ENCODE peak calls at places on chromosomes 3 and 15, in four cellular contexts. A is esophagus squamous epithelium, Y is uterus, E is SK-N-SH. X is an unnamed sample.

GRCh38 chr3:57006949-57007419 is 53.5 kb upstream of the SPATA12 start:
- DNase-seq in E (no peak), Y (peak; percentile 36), A (no peak), X (no peak)

GRCh38 chr3:158791259-158791920 is 10.5 kb upstream of the MFSD1 start:
- DNase-seq in E (peak; percentile 45), Y (no peak), A (no peak), X (no peak)

GRCh38 chr3:65732060-65732933 is 306.4 kb downstream of the MAGI1 start:
- DNase-seq in A (no peak), E (peak; percentile 71), Y (no peak), X (no peak)

GRCh38 chr3:33145221-33145900 is 31.5 kb downstream of the CRTAP start:
- DNase-seq in A (no peak), E (no peak), Y (no peak), X (no peak)

GRCh38 chr3:162034368-162034767 is 537.8 kb downstream of the OTOL1 start:
- DNase-seq in Y (no peak), E (no peak), A (no peak), X (no peak)

GRCh38 chr15:27873825-27874224 is 225.3 kb downstream of the OCA2 start:
- DNase-seq in E (no peak), Y (no peak), A (no peak), X (no peak)

GRCh38 chr3:4493931-4494806 is 1.0 kb downstream of the ITPR1 start:
- DNase-seq in A (no peak), E (peak; percentile 42), Y (peak; percentile 34), X (no peak)

GRCh38 chr3:13292371-13292770 is 127.8 kb downstream of the NUP210 start:
- DNase-seq in A (no peak), Y (no peak), E (no peak), X (no peak)

GRCh38 chr15:99703603-99704443 is 29.4 kb downstream of the LYSMD4 start:
- DNase-seq in E (no peak), A (no peak), Y (no peak), X (no peak)

GRCh38 chr15:77083381-77084160 is 12.7 kb upstream of the TSPAN3 start:
- DNase-seq in Y (peak; percentile 65), A (peak; percentile 45), E (peak; percentile 79), X (peak; percentile 83)

GRCh38 chr3:1540686-1541085 is 447.9 kb downstream of the CNTN6 start:
- DNase-seq in E (no peak), A (no peak), Y (no peak), X (no peak)

GRCh38 chr3:33044676-33045075 is 52.3 kb downstream of the GLB1 start:
- DNase-seq in E (no peak), A (no peak), Y (no peak), X (no peak)

GRCh38 chr15:35306361-35306981 is 221.4 kb upstream of the NANOGP8 start:
- DNase-seq in A (no peak), Y (no peak), E (no peak), X (no peak)

GRCh38 chr15:89115547-89115946 is 27.3 kb downstream of the ABHD2 start:
- DNase-seq in E (no peak), Y (no peak), A (no peak), X (no peak)

DNA sequence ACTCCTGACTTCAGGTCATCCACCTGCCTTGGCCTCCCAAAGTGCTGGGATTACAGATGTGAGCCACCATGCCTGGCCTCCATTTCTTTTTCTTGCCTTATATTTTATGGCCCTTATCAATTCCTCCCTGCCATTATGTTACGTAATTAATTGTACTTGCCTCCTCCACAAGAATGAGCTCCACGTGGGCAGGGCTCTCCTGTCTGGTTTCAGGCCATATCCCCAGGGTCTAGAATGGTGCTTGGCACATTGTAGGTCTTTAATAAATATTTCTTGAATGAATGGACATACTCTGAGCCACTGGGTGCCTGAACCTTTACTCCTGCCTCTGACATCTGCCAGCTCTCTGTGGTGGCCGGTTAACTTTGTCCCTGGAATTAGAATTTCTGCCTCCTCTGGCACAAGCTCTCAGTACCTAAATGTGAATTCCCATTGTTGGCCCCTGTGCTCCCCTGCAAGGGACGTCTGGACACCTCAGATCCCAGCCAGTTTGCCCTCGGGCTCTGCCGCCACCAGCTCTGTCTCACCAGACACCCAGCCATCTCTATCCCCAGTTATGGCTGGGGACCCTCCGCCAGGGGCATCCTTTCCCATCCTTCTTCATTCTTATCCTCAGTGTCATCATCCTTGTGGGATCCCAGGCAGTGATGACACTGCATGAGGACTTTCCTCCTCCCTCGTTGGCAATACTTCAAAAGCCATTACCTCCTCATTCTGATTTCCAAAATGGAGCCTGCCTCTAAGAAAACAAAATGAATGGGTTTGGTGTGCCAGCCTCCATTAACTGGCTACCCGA is 165.6 kb upstream of the SMAD3 start:
- DNase-seq in E (no peak), Y (no peak), A (no peak), X (no peak)
- H3K27ac ChIP-seq in E (no peak overlapping the region), Y (no peak overlapping the region), A (no peak overlapping the region), X (no peak overlapping the region)

DNA sequence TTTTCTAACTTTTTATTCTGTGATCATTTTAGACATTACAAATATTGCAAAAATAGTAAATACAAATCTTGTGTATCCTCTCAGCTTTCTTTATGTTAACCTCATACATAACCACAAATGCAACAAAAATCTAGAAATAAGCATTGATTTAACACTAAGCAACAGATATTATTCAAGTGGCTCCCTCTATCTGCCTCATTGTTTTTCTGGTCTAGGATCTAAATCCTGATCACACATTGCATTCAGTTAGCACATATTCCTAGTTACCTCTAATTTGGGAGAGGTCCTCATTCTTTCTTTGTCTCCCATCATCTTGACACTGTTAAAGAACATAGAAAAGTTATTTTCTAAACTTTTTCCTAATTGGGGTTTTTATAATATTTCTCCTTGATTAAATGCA is 1126.0 kb downstream of the ROBO2 start:
- DNase-seq in E (peak; percentile 8), A (no peak), Y (no peak), X (no peak)
- TF ChIP-seq CTCF in E (peak; percentile 31), A (no peak), Y (no peak), X (peak; percentile 10)

DNA sequence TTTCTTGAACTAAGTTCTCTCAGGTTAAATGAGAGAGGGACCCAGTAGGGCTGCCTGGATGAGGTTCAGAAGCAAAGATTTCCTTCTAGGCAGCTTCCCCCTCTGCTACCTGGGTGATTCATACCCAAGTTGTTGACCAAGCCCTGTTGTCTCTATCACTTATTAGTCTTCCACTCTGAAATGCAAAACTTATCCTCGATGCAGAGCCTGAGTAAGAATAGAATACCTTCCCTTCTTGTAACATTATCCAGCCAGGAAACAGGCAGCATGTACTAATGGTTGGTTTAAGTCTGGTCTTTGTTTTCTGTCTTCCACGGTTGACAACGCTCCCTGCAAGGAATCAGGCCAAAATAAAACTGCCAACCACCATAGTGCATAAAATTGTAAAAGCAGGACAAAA is 377.3 kb downstream of the MECOM start:
- DNase-seq in Y (no peak), E (no peak), A (no peak), X (no peak)
- H3K27ac ChIP-seq in Y (no peak overlapping the region), E (no peak overlapping the region), A (no peak overlapping the region), X (no peak overlapping the region)

GRCh38 chr3:179071161-179071568 is 444 bp downstream of the ZMAT3 start:
- DNase-seq in E (no peak), A (no peak), Y (no peak), X (no peak)

GRCh38 chr3:179067839-179068238 is 3.8 kb downstream of the ZMAT3 start:
- DNase-seq in A (no peak), Y (no peak), E (peak; percentile 42), X (no peak)

GRCh38 chr3:179067291-179067690 is 4.3 kb downstream of the ZMAT3 start:
- DNase-seq in A (no peak), Y (no peak), E (peak; percentile 14), X (no peak)

GRCh38 chr3:179069762-179070390 is 1.7 kb downstream of the ZMAT3 start:
- DNase-seq in E (peak; percentile 22), Y (no peak), A (no peak), X (no peak)

GRCh38 chr3:179068779-179069530 is 2.7 kb downstream of the ZMAT3 start:
- DNase-seq in A (no peak), Y (no peak), E (peak; percentile 35), X (no peak)
- TF ChIP-seq CTCF in A (peak; percentile 37), Y (no peak), E (peak; percentile 77), X (no peak)

X was measured in psoas muscle.